ENCODE peak calls at places on chromosomes 3 and 15, in six cellular contexts. R, I, X, T, K and M are unnamed samples.

GRCh38 chr3:45758871-45759270 is 37.5 kb downstream of the SLC6A20 start:
- DNase-seq in R (no peak), I (no peak), X (no peak), T (no peak), K (no peak), M (no peak)

GRCh38 chr3:40608091-40608490 is 83.3 kb downstream of the ZNF621 start:
- DNase-seq in R (no peak), I (no peak), X (no peak), T (no peak), K (no peak), M (no peak)

GRCh38 chr3:172550347-172550943 is 27.2 kb upstream of the TNFSF10 start:
- DNase-seq in R (peak; percentile 15), I (no peak), X (peak; percentile 83), T (peak; percentile 92), K (no peak), M (peak; percentile 95)

GRCh38 chr3:106428565-106428994 is 559.8 kb upstream of the CBLB start:
- DNase-seq in R (peak; percentile 18), I (no peak), X (peak; percentile 99), T (peak; percentile 99), K (no peak), M (peak; percentile 99)

GRCh38 chr3:97967966-97968365 is 4.3 kb downstream of the RIOX2 start:
- DNase-seq in R (no peak), I (peak; percentile 56), X (no peak), T (no peak), K (no peak), M (no peak)

GRCh38 chr15:29568840-29569532 is 253.3 kb downstream of the TJP1 start:
- DNase-seq in R (peak; percentile 88), I (peak; percentile 75), X (no peak), T (no peak), K (peak; percentile 75), M (peak; percentile 22)

GRCh38 chr15:95041297-95041696 is 809.9 kb downstream of the MCTP2 start:
- DNase-seq in R (no peak), I (no peak), X (no peak), T (no peak), K (no peak), M (peak; percentile 49)

GRCh38 chr3:69092030-69092513 is 7.3 kb downstream of the ARL6IP5 start:
- DNase-seq in R (no peak), I (no peak), X (no peak), T (no peak), K (no peak), M (peak; percentile 40)

GRCh38 chr3:16928386-16929132 is 43.8 kb downstream of the PLCL2 start:
- DNase-seq in R (no peak), I (no peak), X (no peak), T (no peak), K (no peak), M (peak; percentile 16)

GRCh38 chr3:95184038-95184437 is 1121.2 kb downstream of the NSUN3 start:
- DNase-seq in R (no peak), I (no peak), X (no peak), T (no peak), K (no peak), M (no peak)

GRCh38 chr15:40055576-40056293 is 16.8 kb upstream of the SRP14 start:
- DNase-seq in R (no peak), I (no peak), X (no peak), T (no peak), K (peak; percentile 71), M (no peak)

GRCh38 chr3:190554197-190554596 is 40.3 kb downstream of the IL1RAP start:
- DNase-seq in R (no peak), I (peak; percentile 46), X (no peak), T (no peak), K (no peak), M (peak; percentile 58)

GRCh38 chr15:71592186-71592585 is 218.2 kb upstream of the NR2E3 start:
- DNase-seq in R (no peak), I (no peak), X (no peak), T (no peak), K (no peak), M (no peak)

GRCh38 chr3:45109736-45110135 is 36.4 kb downstream of the CDCP1 start:
- DNase-seq in R (no peak), I (no peak), X (no peak), T (no peak), K (no peak), M (no peak)

GRCh38 chr15:74449643-74450205 is 11.2 kb downstream of the UBL7 start:
- DNase-seq in R (no peak), I (no peak), X (no peak), T (no peak), K (no peak), M (no peak)

GRCh38 chr3:37580237-37580636 is 281.4 kb upstream of the CTDSPL start:
- DNase-seq in R (no peak), I (no peak), X (no peak), T (no peak), K (no peak), M (no peak)

GRCh38 chr3:88058322-88058592 is 548 bp downstream of the CGGBP1 start:
- DNase-seq in R (peak; percentile 13), I (no peak), X (no peak), T (no peak), K (no peak), M (no peak)

GRCh38 chr3:27559835-27560234 is 75.7 kb upstream of the SLC4A7 start:
- DNase-seq in R (no peak), I (no peak), X (no peak), T (peak; percentile 76), K (peak; percentile 21), M (peak; percentile 53)

GRCh38 chr3:140206196-140207040 is 271.4 kb downstream of the CLSTN2 start:
- DNase-seq in R (no peak), I (peak; percentile 75), X (peak; percentile 49), T (peak; percentile 4), K (no peak), M (peak; percentile 51)

GRCh38 chr3:186849392-186849975 is 7.0 kb downstream of the ADIPOQ start:
- DNase-seq in R (peak; percentile 28), I (peak; percentile 81), X (peak; percentile 56), T (peak; percentile 10), K (no peak), M (peak; percentile 76)

GRCh38 chr15:26736502-26737248 is 36.2 kb downstream of the GABRB3 start:
- DNase-seq in R (no peak), I (peak; percentile 73), X (no peak), T (no peak), K (no peak), M (no peak)

GRCh38 chr3:172938788-172939187 is 188.3 kb downstream of the ECT2 start:
- DNase-seq in R (no peak), I (no peak), X (no peak), T (no peak), K (no peak), M (peak; percentile 23)

GRCh38 chr15:93861956-93862741 is 369.2 kb upstream of the MCTP2 start:
- DNase-seq in R (no peak), I (no peak), X (no peak), T (no peak), K (no peak), M (no peak)

GRCh38 chr3:99753268-99753975 is 64.2 kb upstream of the CMSS1 start:
- DNase-seq in R (peak; percentile 13), I (peak; percentile 84), X (peak; percentile 85), T (peak; percentile 65), K (no peak), M (peak; percentile 93)

GRCh38 chr3:21466491-21466890 is 284.5 kb downstream of the ZNF385D start:
- DNase-seq in R (no peak), I (no peak), X (peak; percentile 9), T (no peak), K (no peak), M (no peak)

GRCh38 chr3:58308728-58309127 is 2.4 kb downstream of the HTD2 start:
- DNase-seq in R (no peak), I (no peak), X (no peak), T (no peak), K (no peak), M (peak; percentile 44)

GRCh38 chr15:83206971-83207621 is 527 bp downstream of the HDGFL3 start:
- DNase-seq in R (peak; percentile 58), I (peak; percentile 68), X (peak; percentile 40), T (no peak), K (peak; percentile 38), M (peak; percentile 27)

GRCh38 chr3:61136191-61136590 is 115.1 kb downstream of the FHIT start:
- DNase-seq in R (no peak), I (no peak), X (no peak), T (no peak), K (no peak), M (no peak)

GRCh38 chr15:69782809-69783208 is 314.9 kb downstream of the TLE3 start:
- DNase-seq in R (no peak), I (no peak), X (no peak), T (no peak), K (no peak), M (no peak)

DNA sequence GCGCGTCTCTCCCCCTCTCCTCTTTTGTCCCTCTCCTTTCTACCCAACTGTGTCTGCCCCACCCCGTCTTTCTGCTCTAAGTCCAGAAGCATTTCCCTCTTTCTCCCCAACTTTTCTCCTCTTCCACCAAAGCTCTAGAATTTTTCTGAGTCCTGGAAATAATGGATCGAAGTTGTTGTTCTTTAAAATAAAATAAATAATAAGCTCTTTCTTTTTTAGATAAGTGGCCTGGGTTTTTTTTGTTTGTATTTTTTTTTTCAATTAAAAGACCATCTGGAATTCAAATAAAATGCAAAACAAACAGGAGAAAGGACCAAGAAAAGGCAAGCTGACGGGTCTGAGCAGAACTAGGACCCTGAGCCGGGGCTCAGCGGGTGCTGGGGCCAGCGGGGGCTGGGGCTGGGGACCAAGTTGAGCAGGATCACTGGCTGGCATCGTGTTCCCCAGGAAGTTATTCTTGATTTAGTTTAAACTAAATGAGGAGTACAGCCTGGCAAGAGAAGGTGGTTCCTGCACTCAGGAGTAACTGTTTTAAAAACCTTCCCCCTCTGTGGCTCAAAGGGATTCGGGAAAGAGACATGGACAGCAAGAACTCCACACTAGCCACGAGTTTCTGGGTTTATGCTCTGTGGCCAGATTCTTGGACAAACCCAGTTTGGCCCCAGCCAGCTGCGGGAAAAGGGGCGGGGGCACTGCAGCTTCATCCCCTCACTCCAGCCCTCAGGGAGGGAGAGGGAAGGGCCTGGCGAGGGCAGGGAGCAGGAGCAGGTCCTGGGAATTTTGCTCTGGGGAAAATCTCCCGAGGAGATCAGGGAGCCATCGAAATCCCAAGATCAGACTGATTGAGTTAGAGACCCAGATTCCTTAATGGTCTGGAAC is 8.4 kb downstream of the GATA2 start:
- DNase-seq in R (no peak), I (peak; percentile 70), X (no peak), T (no peak), K (no peak), M (no peak)
- H3K4me3 ChIP-seq in R (no peak overlapping the region), I (peak overlapping the region; percentile 53), X (no peak overlapping the region), T (no peak overlapping the region), K (no peak overlapping the region), M (no peak overlapping the region)

GRCh38 chr3:48848816-48849515 is 1.3 kb upstream of the PRKAR2A start:
- DNase-seq in R (no peak), I (no peak), X (no peak), T (no peak), K (no peak), M (no peak)
- H3K4me3 ChIP-seq in R (no peak overlapping the region), I (no peak overlapping the region), X (no peak overlapping the region), T (no peak overlapping the region), K (no peak overlapping the region), M (no peak overlapping the region)

GRCh38 chr15:89409184-89409992 is 74.8 kb upstream of the POLG start:
- DNase-seq in R (no peak), I (no peak), X (no peak), T (no peak), K (no peak), M (no peak)
- H3K4me3 ChIP-seq in R (no peak overlapping the region), I (peak overlapping the region; percentile 28), X (no peak overlapping the region), T (peak overlapping the region; percentile 31), K (peak overlapping the region; percentile 36), M (no peak overlapping the region)

DNA sequence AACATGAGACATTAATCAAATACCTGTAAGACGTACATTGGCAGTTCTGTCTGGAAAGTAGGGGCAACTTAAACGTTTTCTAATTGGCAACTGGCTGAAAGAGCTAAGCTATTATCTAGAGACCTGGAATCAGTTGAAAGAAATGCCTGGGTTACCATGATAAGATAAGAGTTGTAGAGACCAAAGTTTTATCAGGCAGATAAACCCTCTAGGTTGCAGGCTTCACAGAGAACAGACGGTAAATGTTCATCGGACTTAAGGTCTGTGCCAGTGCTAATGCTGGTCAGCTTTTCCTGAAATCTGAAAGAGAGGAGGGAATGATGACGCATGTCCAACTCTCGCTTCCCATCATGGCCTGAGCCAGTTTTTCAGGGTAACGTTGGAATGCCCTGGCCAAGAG is 196.2 kb downstream of the ROBO2 start:
- DNase-seq in R (no peak), I (no peak), X (no peak), T (no peak), K (peak; percentile 29), M (no peak)
- H3K4me3 ChIP-seq in R (no peak overlapping the region), I (no peak overlapping the region), X (no peak overlapping the region), T (no peak overlapping the region), K (no peak overlapping the region), M (no peak overlapping the region)